ENCODE peak calls at places on chromosomes 3 and 15, in ten cellular contexts. T, B, C, N, Q, F, U, L, G and K are unnamed samples. For H3K4me1, the result is how much of the 10 kb centered on the place peaks cover.

GRCh38 chr15:39502048-39502447 is 78.8 kb upstream of the THBS1 start:
- DNase-seq in T (no peak), B (peak), C (no peak), N (peak), Q (no peak), F (no peak), U (no peak), L (no peak), G (no peak), K (no peak)

GRCh38 chr3:175005881-175006280 is 146.7 kb downstream of the NAALADL2 start:
- DNase-seq in T (no peak), B (no peak), C (no peak), N (no peak), Q (no peak), F (no peak), U (no peak), L (no peak), G (no peak), K (no peak)

GRCh38 chr3:167032267-167032876 is 347.7 kb downstream of the ZBBX start:
- DNase-seq in T (no peak), B (no peak), C (no peak), N (peak), Q (no peak), F (peak), U (peak), L (peak), G (no peak), K (no peak)

GRCh38 chr3:31013843-31014242 is 119.4 kb upstream of the GADL1 start:
- DNase-seq in T (no peak), B (no peak), C (no peak), N (no peak), Q (no peak), F (no peak), U (no peak), L (no peak), G (no peak), K (no peak)

GRCh38 chr15:27768731-27769510 is 330.2 kb downstream of the OCA2 start:
- DNase-seq in T (no peak), B (peak), C (no peak), N (no peak), Q (no peak), F (no peak), U (no peak), L (no peak), G (no peak), K (no peak)

GRCh38 chr3:62732183-62732904 is 142.9 kb downstream of the CADPS start:
- DNase-seq in T (no peak), B (no peak), C (no peak), N (no peak), Q (no peak), F (no peak), U (no peak), L (peak), G (no peak), K (no peak)

GRCh38 chr3:132004571-132004970 is 30.2 kb downstream of the CPNE4 start:
- DNase-seq in T (no peak), B (no peak), C (no peak), N (no peak), Q (no peak), F (no peak), U (no peak), L (no peak), G (no peak), K (no peak)

GRCh38 chr3:99825239-99825638 is 7.6 kb downstream of the CMSS1 start:
- DNase-seq in T (no peak), B (no peak), C (no peak), N (peak), Q (no peak), F (no peak), U (peak), L (no peak), G (no peak), K (no peak)

GRCh38 chr3:195001961-195002861 is 268.7 kb downstream of the XXYLT1 start:
- DNase-seq in T (no peak), B (no peak), C (peak), N (peak), Q (peak), F (peak), U (peak), L (peak), G (no peak), K (peak)

GRCh38 chr3:104102386-104102785 is 1264.3 kb upstream of the ALCAM start:
- DNase-seq in T (no peak), B (no peak), C (no peak), N (peak), Q (no peak), F (peak), U (no peak), L (peak), G (no peak), K (no peak)

GRCh38 chr15:100114526-100114925 is 227.2 kb downstream of the ADAMTS17 start:
- DNase-seq in T (no peak), B (no peak), C (no peak), N (no peak), Q (peak), F (peak), U (no peak), L (no peak), G (no peak), K (peak)

GRCh38 chr15:90813796-90814192 is 54.6 kb upstream of the FURIN start:
- DNase-seq in T (no peak), B (no peak), C (no peak), N (peak), Q (no peak), F (no peak), U (no peak), L (no peak), G (no peak), K (no peak)

GRCh38 chr3:99410789-99411311 is 227.5 kb upstream of the COL8A1 start:
- DNase-seq in T (no peak), B (no peak), C (no peak), N (peak), Q (no peak), F (no peak), U (no peak), L (no peak), G (no peak), K (no peak)

GRCh38 chr15:57032338-57032737 is 113.9 kb downstream of the TCF12 start:
- DNase-seq in T (no peak), B (no peak), C (no peak), N (no peak), Q (no peak), F (no peak), U (no peak), L (no peak), G (no peak), K (no peak)

GRCh38 chr3:188950832-188951489 is 220.8 kb upstream of the TPRG1 start:
- DNase-seq in T (no peak), B (peak), C (no peak), N (peak), Q (peak), F (peak), U (peak), L (no peak), G (peak), K (peak)

GRCh38 chr3:156742401-156742800 is 68.0 kb downstream of the TIPARP start:
- DNase-seq in T (no peak), B (no peak), C (no peak), N (no peak), Q (no peak), F (no peak), U (no peak), L (no peak), G (no peak), K (no peak)

GRCh38 chr15:45393851-45394250 is 15.5 kb upstream of the GATM start:
- DNase-seq in T (no peak), B (no peak), C (no peak), N (no peak), Q (no peak), F (peak), U (peak), L (peak), G (no peak), K (no peak)

GRCh38 chr3:40128169-40128568 is 181.3 kb upstream of the EIF1B start:
- DNase-seq in T (no peak), B (no peak), C (no peak), N (no peak), Q (no peak), F (no peak), U (no peak), L (no peak), G (no peak), K (no peak)

GRCh38 chr3:18370672-18371071 is 54.5 kb downstream of the SATB1 start:
- DNase-seq in T (no peak), B (no peak), C (no peak), N (no peak), Q (no peak), F (no peak), U (no peak), L (no peak), G (no peak), K (no peak)

GRCh38 chr15:96213896-96214295 is 116.6 kb upstream of the NR2F2 start:
- DNase-seq in T (no peak), B (no peak), C (no peak), N (no peak), Q (no peak), F (no peak), U (no peak), L (no peak), G (no peak), K (no peak)

GRCh38 chr3:73542127-73542526 is 82.6 kb downstream of the PDZRN3 start:
- DNase-seq in T (peak), B (no peak), C (no peak), N (peak), Q (no peak), F (peak), U (no peak), L (no peak), G (no peak), K (no peak)

GRCh38 chr15:27042646-27043045 is 71.7 kb downstream of the GABRG3 start:
- DNase-seq in T (no peak), B (no peak), C (no peak), N (no peak), Q (no peak), F (no peak), U (no peak), L (no peak), G (no peak), K (peak)

GRCh38 chr3:43997788-43998373 is 243.8 kb upstream of the TOPAZ1 start:
- DNase-seq in T (no peak), B (no peak), C (no peak), N (no peak), Q (no peak), F (no peak), U (peak), L (peak), G (no peak), K (no peak)

GRCh38 chr15:70604671-70605070 is 158.7 kb downstream of the UACA start:
- DNase-seq in T (no peak), B (peak), C (no peak), N (peak), Q (no peak), F (no peak), U (no peak), L (no peak), G (no peak), K (no peak)

GRCh38 chr3:13132281-13132680 is 59.1 kb upstream of the IQSEC1 start:
- DNase-seq in T (no peak), B (no peak), C (no peak), N (no peak), Q (no peak), F (no peak), U (no peak), L (no peak), G (no peak), K (no peak)

GRCh38 chr15:94135748-94136147 is 95.6 kb upstream of the MCTP2 start:
- DNase-seq in T (no peak), B (no peak), C (no peak), N (no peak), Q (no peak), F (no peak), U (no peak), L (peak), G (no peak), K (no peak)
- TF ChIP-seq CTCF in T (no peak), B (no peak), C (no peak), N (peak), Q (no peak), F (no peak), U (no peak), L (peak), G (no peak), K (no peak)

GRCh38 chr3:58190291-58190690 is 20.5 kb downstream of the DNASE1L3 start:
- DNase-seq in T (no peak), B (no peak), C (no peak), N (no peak), Q (no peak), F (no peak), U (no peak), L (no peak), G (no peak), K (no peak)

GRCh38 chr3:58191361-58191991 is 19.3 kb downstream of the DNASE1L3 start:
- DNase-seq in T (no peak), B (no peak), C (no peak), N (no peak), Q (no peak), F (no peak), U (no peak), L (no peak), G (no peak), K (no peak)

GRCh38 chr3:58189691-58190090 is 21.1 kb downstream of the DNASE1L3 start:
- DNase-seq in T (no peak), B (no peak), C (no peak), N (no peak), Q (no peak), F (no peak), U (no peak), L (no peak), G (no peak), K (no peak)

GRCh38 chr3:58192076-58192475 is 18.7 kb downstream of the DNASE1L3 start:
- DNase-seq in T (no peak), B (no peak), C (no peak), N (no peak), Q (no peak), F (no peak), U (no peak), L (no peak), G (no peak), K (no peak)

GRCh38 chr3:58190882-58191281 is 19.9 kb downstream of the DNASE1L3 start:
- DNase-seq in T (no peak), B (no peak), C (no peak), N (no peak), Q (no peak), F (no peak), U (no peak), L (no peak), G (no peak), K (no peak)
- H3K27ac ChIP-seq in T (no peak), B (no peak), C (no peak), N (no peak), Q (no peak), F (no peak), U (no peak), L (no peak), G (no peak), K (no peak)

GRCh38 chr3:130839815-130840214 is 54.1 kb upstream of the ATP2C1 start:
- DNase-seq in T (no peak), B (no peak), C (no peak), N (no peak), Q (no peak), F (no peak), U (no peak), L (no peak), G (no peak), K (no peak)
- H3K4me1 ChIP-seq in T (under half), B (under half), C (under half), N (under half), Q (under half), F (under half), U (under half), L (under half), G (under half), K (under half)

GRCh38 chr15:30904812-30905211 is 1.1 kb downstream of the FAN1 start:
- DNase-seq in T (no peak), B (no peak), C (no peak), N (no peak), Q (no peak), F (no peak), U (no peak), L (peak), G (no peak), K (no peak)

GRCh38 chr15:30903497-30904187 is at the start of gene FAN1:
- DNase-seq in T (peak), B (peak), C (peak), N (peak), Q (peak), F (peak), U (peak), L (peak), G (peak), K (peak)

GRCh38 chr15:30901889-30902288 is 1.8 kb upstream of the FAN1 start:
- DNase-seq in T (no peak), B (no peak), C (no peak), N (no peak), Q (no peak), F (no peak), U (no peak), L (no peak), G (no peak), K (no peak)

GRCh38 chr15:30906366-30906765 is 2.7 kb downstream of the FAN1 start:
- DNase-seq in T (no peak), B (no peak), C (no peak), N (no peak), Q (no peak), F (no peak), U (no peak), L (no peak), G (no peak), K (no peak)

GRCh38 chr15:30905821-30906220 is 2.1 kb downstream of the FAN1 start:
- DNase-seq in T (no peak), B (peak), C (no peak), N (no peak), Q (no peak), F (no peak), U (no peak), L (no peak), G (no peak), K (no peak)
- TF ChIP-seq CTCF in T (no peak), B (no peak), C (no peak), N (peak), Q (peak), F (no peak), U (no peak), L (no peak), G (no peak), K (peak)